ENCODE peak calls at places on chromosomes 13 and 19, in seven cellular contexts. L is H1, F is neuronal stem cell, R is H9, O is mesenchymal stem cell, T is IMR-90, U is trophoblast cell. V is an unnamed sample.

GRCh38 chr13:33262069-33262487 is 23.5 kb downstream of the STARD13 start:
- DNase-seq in R (peak), T (peak), F (no peak), O (no peak), L (no peak), U (peak), V (peak)

GRCh38 chr13:111117961-111118360 is 2.9 kb downstream of the ARHGEF7 start:
- DNase-seq in U (no peak), R (no peak), T (no peak), O (no peak), L (no peak), F (no peak), V (no peak)

GRCh38 chr13:46340631-46341111 is 46.4 kb downstream of the RUBCNL start:
- DNase-seq in O (no peak), F (no peak), T (no peak), L (no peak), R (no peak), U (peak), V (no peak)

GRCh38 chr19:27822336-27822735 is 1390.6 kb downstream of the UQCRFS1 start:
- DNase-seq in L (no peak), T (no peak), U (no peak), F (no peak), R (no peak), O (no peak), V (no peak)

GRCh38 chr13:90232291-90232690 is 1115.2 kb upstream of the MIR17HG start:
- DNase-seq in T (no peak), R (no peak), O (no peak), L (no peak), F (no peak), U (peak), V (peak)

GRCh38 chr19:41694831-41695635 is 7.0 kb upstream of the CEACAM7 start:
- DNase-seq in R (peak), T (no peak), L (no peak), F (no peak), U (no peak), O (no peak), V (no peak)

GRCh38 chr19:1882089-1882785 is 3.1 kb downstream of the ABHD17A start:
- DNase-seq in T (no peak), L (no peak), U (no peak), O (no peak), R (peak), F (no peak), V (no peak)

GRCh38 chr13:19154843-19155242 is 26.8 kb downstream of the TUBA3C start:
- DNase-seq in T (no peak), L (no peak), O (no peak), F (no peak), R (no peak), U (no peak), V (no peak)

GRCh38 chr19:56477429-56478338 is 539 bp upstream of the ZNF667 start:
- DNase-seq in O (peak), L (peak), F (peak), T (peak), R (peak), U (peak), V (peak)

GRCh38 chr13:113564331-113565023 is 20.1 kb upstream of the TFDP1 start:
- DNase-seq in U (no peak), T (no peak), R (no peak), O (no peak), L (peak), F (no peak), V (no peak)

GRCh38 chr13:24060993-24061392 is 99.5 kb upstream of the SPATA13 start:
- DNase-seq in R (no peak), U (no peak), L (no peak), T (no peak), F (no peak), O (no peak), V (no peak)

GRCh38 chr19:37817180-37817911 is 38.0 kb upstream of the ZNF573 start:
- DNase-seq in T (peak), L (peak), R (peak), U (peak), O (no peak), F (peak), V (peak)

GRCh38 chr13:111539791-111540446 is 219.5 kb downstream of the TEX29 start:
- DNase-seq in O (no peak), R (no peak), T (no peak), F (no peak), L (no peak), U (no peak), V (no peak)

GRCh38 chr13:38496956-38497355 is 147.3 kb downstream of the UFM1 start:
- DNase-seq in T (no peak), F (no peak), R (no peak), U (no peak), O (no peak), L (no peak), V (no peak)

GRCh38 chr19:56085571-56086275 is 35.4 kb downstream of the ZNF787 start:
- DNase-seq in U (no peak), L (no peak), O (no peak), F (no peak), R (no peak), T (peak), V (no peak)

GRCh38 chr13:50401721-50402510 is 386.7 kb downstream of the KCNRG start:
- DNase-seq in T (peak), F (no peak), O (no peak), L (no peak), R (no peak), U (no peak), V (no peak)

GRCh38 chr19:32324631-32325215 is 20.7 kb upstream of the ZNF507 start:
- DNase-seq in L (no peak), U (no peak), O (no peak), T (peak), F (no peak), R (no peak), V (no peak)

GRCh38 chr19:50873056-50873455 is at the start of gene KLK2:
- DNase-seq in R (no peak), F (no peak), U (no peak), T (no peak), O (no peak), L (no peak), V (no peak)

GRCh38 chr19:11204943-11205349 is 7.6 kb upstream of the KANK2 start:
- DNase-seq in R (no peak), L (no peak), O (no peak), U (no peak), T (no peak), F (no peak), V (no peak)

GRCh38 chr13:97435297-97435682 is 1.3 kb downstream of the RAP2A start:
- DNase-seq in O (no peak), T (no peak), F (no peak), R (no peak), L (no peak), U (no peak), V (no peak)

GRCh38 chr13:97432917-97433726 is 847 bp upstream of the RAP2A start:
- DNase-seq in F (peak), R (peak), O (peak), T (peak), U (peak), L (peak), V (peak)

GRCh38 chr13:97433727-97434416 is at the start of gene RAP2A:
- DNase-seq in R (peak), L (peak), F (peak), U (peak), O (peak), T (peak), V (peak)

GRCh38 chr13:97435794-97436193 is 1.8 kb downstream of the RAP2A start:
- DNase-seq in O (no peak), R (no peak), U (no peak), L (no peak), F (no peak), T (no peak), V (no peak)

GRCh38 chr13:97434417-97435296 is 688 bp downstream of the RAP2A start:
- DNase-seq in U (peak), R (peak), T (peak), L (peak), F (peak), O (peak), V (peak)
- H3K27ac ChIP-seq in U (peak), R (no peak), T (peak), L (peak), F (peak), O (peak), V (peak)

GRCh38 chr19:29696045-29696682 is 18.9 kb downstream of the C19orf12 start:
- DNase-seq in L (no peak), T (no peak), R (no peak), F (no peak), O (no peak), U (no peak), V (no peak)
- H2BK5ac ChIP-seq in L (no peak), T (no peak), R (no peak), F (no peak), O (no peak), U (no peak), V (no peak)

DNA sequence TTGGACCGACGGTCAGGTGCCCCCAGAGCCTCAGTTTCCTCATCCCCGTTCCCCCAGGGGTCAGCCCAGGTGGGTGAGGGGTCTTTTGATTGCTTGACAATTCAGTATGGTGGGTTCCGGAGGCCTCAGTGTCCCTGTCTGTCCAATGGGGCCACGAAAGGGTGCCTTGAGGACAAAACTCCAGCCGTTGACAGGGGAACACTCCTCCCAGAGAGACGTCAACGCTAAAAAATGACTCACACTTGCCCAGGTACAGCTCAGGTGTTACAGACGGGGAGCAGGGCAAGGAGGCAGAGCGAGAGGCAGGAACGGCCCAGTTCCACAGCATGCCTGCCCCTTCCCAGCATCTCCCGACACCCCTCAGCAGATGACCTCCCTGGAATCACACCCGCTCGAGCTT is 1.8 kb downstream of the TNFAIP8L1 start:
- DNase-seq in L (no peak), U (peak), T (no peak), R (no peak), O (no peak), F (no peak), V (no peak)
- H3K27ac ChIP-seq in L (no peak), U (no peak), T (no peak), R (no peak), O (no peak), F (no peak), V (no peak)

GRCh38 chr19:9324584-9324962 is 594 bp downstream of the ZNF559 start:
- DNase-seq in L (no peak), U (no peak), F (no peak), R (no peak), T (no peak), O (no peak), V (no peak)
- H2BK5ac ChIP-seq in L (no peak), U (no peak), F (peak), R (no peak), T (no peak), O (no peak), V (no peak)

GRCh38 chr13:98394820-98395510 is 181.9 kb downstream of the STK24 start:
- DNase-seq in R (no peak), O (no peak), T (no peak), L (no peak), U (no peak), F (no peak), V (no peak)
- H3K27ac ChIP-seq in R (no peak), O (no peak), T (no peak), L (no peak), U (no peak), F (no peak), V (no peak)

V was measured in mesendoderm.